ENCODE peak calls at places on chromosomes 11 and 22, in seven cellular contexts. One of them, this sample, is unnamed.
A peak's percentile ranks its signal among the peaks of the same experiment; 100 is the strongest.

GRCh38 chr22:43424201-43424600 is 12.4 kb downstream of the MPPED1 start:
- DNase-seq in Karpas-422: no peak
- DNase-seq in HCEC 1CT: no peak
- DNase-seq in hepatic stellate cell: no peak
- DNase-seq in NCI-H1092: no peak
- DNase-seq in HS-27A: no peak
- DNase-seq in nucleus accumbens: no peak
- DNase-seq in this sample: no peak

GRCh38 chr11:30000986-30001385 is 15.8 kb downstream of the KCNA4 start:
- DNase-seq in Karpas-422: no peak
- DNase-seq in HCEC 1CT: no peak
- DNase-seq in hepatic stellate cell: no peak
- DNase-seq in NCI-H1092: peak; percentile 24
- DNase-seq in HS-27A: no peak
- DNase-seq in nucleus accumbens: no peak
- DNase-seq in this sample: no peak

GRCh38 chr11:90202342-90202741 is 20.5 kb downstream of the CHORDC1 start:
- DNase-seq in Karpas-422: no peak
- DNase-seq in HCEC 1CT: no peak
- DNase-seq in hepatic stellate cell: no peak
- DNase-seq in NCI-H1092: no peak
- DNase-seq in HS-27A: no peak
- DNase-seq in nucleus accumbens: no peak
- DNase-seq in this sample: no peak

GRCh38 chr11:9550209-9550628 is 23.3 kb upstream of the WEE1 start:
- DNase-seq in Karpas-422: no peak
- DNase-seq in HCEC 1CT: no peak
- DNase-seq in hepatic stellate cell: no peak
- DNase-seq in NCI-H1092: no peak
- DNase-seq in HS-27A: no peak
- DNase-seq in nucleus accumbens: no peak
- DNase-seq in this sample: no peak

GRCh38 chr11:120128392-120129172 is 9.3 kb downstream of the TRIM29 start:
- DNase-seq in Karpas-422: no peak
- DNase-seq in HCEC 1CT: peak; percentile 46
- DNase-seq in hepatic stellate cell: no peak
- DNase-seq in NCI-H1092: peak; percentile 43
- DNase-seq in HS-27A: no peak
- DNase-seq in nucleus accumbens: no peak
- DNase-seq in this sample: no peak

GRCh38 chr22:26339755-26340154 is 89.3 kb upstream of the ASPHD2 start:
- DNase-seq in Karpas-422: no peak
- DNase-seq in HCEC 1CT: no peak
- DNase-seq in hepatic stellate cell: no peak
- DNase-seq in NCI-H1092: no peak
- DNase-seq in HS-27A: no peak
- DNase-seq in nucleus accumbens: no peak
- DNase-seq in this sample: no peak

GRCh38 chr11:67174311-67174710 is 55.2 kb downstream of the KDM2A start:
- DNase-seq in Karpas-422: no peak
- DNase-seq in HCEC 1CT: no peak
- DNase-seq in hepatic stellate cell: no peak
- DNase-seq in NCI-H1092: no peak
- DNase-seq in HS-27A: no peak
- DNase-seq in nucleus accumbens: no peak
- DNase-seq in this sample: no peak

GRCh38 chr22:19068784-19069271 is 53.4 kb downstream of the DGCR2 start:
- DNase-seq in Karpas-422: peak; percentile 78
- DNase-seq in HCEC 1CT: no peak
- DNase-seq in hepatic stellate cell: no peak
- DNase-seq in NCI-H1092: no peak
- DNase-seq in HS-27A: no peak
- DNase-seq in nucleus accumbens: no peak
- DNase-seq in this sample: no peak

GRCh38 chr11:86990520-86990919 is 35.3 kb upstream of the FZD4 start:
- DNase-seq in Karpas-422: no peak
- DNase-seq in HCEC 1CT: peak; percentile 51
- DNase-seq in hepatic stellate cell: peak; percentile 76
- DNase-seq in NCI-H1092: no peak
- DNase-seq in HS-27A: peak; percentile 45
- DNase-seq in nucleus accumbens: no peak
- DNase-seq in this sample: no peak

GRCh38 chr11:534197-534591 is 1.2 kb downstream of the HRAS start:
- DNase-seq in Karpas-422: no peak
- DNase-seq in HCEC 1CT: no peak
- DNase-seq in hepatic stellate cell: no peak
- DNase-seq in NCI-H1092: no peak
- DNase-seq in HS-27A: no peak
- DNase-seq in nucleus accumbens: no peak
- DNase-seq in this sample: no peak

GRCh38 chr22:19080853-19081252 is 41.4 kb downstream of the DGCR2 start:
- DNase-seq in Karpas-422: no peak
- DNase-seq in HCEC 1CT: no peak
- DNase-seq in hepatic stellate cell: no peak
- DNase-seq in NCI-H1092: no peak
- DNase-seq in HS-27A: no peak
- DNase-seq in nucleus accumbens: no peak
- DNase-seq in this sample: no peak

GRCh38 chr11:72789493-72790131 is 4.2 kb downstream of the STARD10 start:
- DNase-seq in Karpas-422: no peak
- DNase-seq in HCEC 1CT: peak; percentile 50
- DNase-seq in hepatic stellate cell: peak; percentile 92
- DNase-seq in NCI-H1092: no peak
- DNase-seq in HS-27A: no peak
- DNase-seq in nucleus accumbens: no peak
- DNase-seq in this sample: no peak

GRCh38 chr22:39135092-39135896 is 17.2 kb downstream of the CBX7 start:
- DNase-seq in Karpas-422: peak; percentile 81
- DNase-seq in HCEC 1CT: no peak
- DNase-seq in hepatic stellate cell: no peak
- DNase-seq in NCI-H1092: peak; percentile 5
- DNase-seq in HS-27A: no peak
- DNase-seq in nucleus accumbens: no peak
- DNase-seq in this sample: no peak

GRCh38 chr11:129969973-129970372 is 32.7 kb downstream of the PRDM10 start:
- DNase-seq in Karpas-422: peak; percentile 43
- DNase-seq in HCEC 1CT: no peak
- DNase-seq in hepatic stellate cell: no peak
- DNase-seq in NCI-H1092: no peak
- DNase-seq in HS-27A: no peak
- DNase-seq in nucleus accumbens: no peak
- DNase-seq in this sample: no peak

GRCh38 chr22:34645375-34645774 is 420.6 kb upstream of the ISX start:
- DNase-seq in Karpas-422: no peak
- DNase-seq in HCEC 1CT: no peak
- DNase-seq in hepatic stellate cell: no peak
- DNase-seq in NCI-H1092: no peak
- DNase-seq in HS-27A: no peak
- DNase-seq in nucleus accumbens: no peak
- DNase-seq in this sample: no peak

GRCh38 chr22:18023509-18024275 is 669 bp downstream of the MICAL3 start:
- DNase-seq in Karpas-422: peak; percentile 77
- DNase-seq in HCEC 1CT: peak; percentile 91
- DNase-seq in hepatic stellate cell: peak; percentile 86
- DNase-seq in NCI-H1092: peak; percentile 49
- DNase-seq in HS-27A: no peak
- DNase-seq in nucleus accumbens: peak; percentile 67
- DNase-seq in this sample: peak; percentile 82

GRCh38 chr11:103322861-103323260 is 213.6 kb downstream of the DYNC2H1 start:
- DNase-seq in Karpas-422: no peak
- DNase-seq in HCEC 1CT: no peak
- DNase-seq in hepatic stellate cell: no peak
- DNase-seq in NCI-H1092: no peak
- DNase-seq in HS-27A: no peak
- DNase-seq in nucleus accumbens: no peak
- DNase-seq in this sample: no peak

GRCh38 chr11:73907191-73907590 is 30.4 kb downstream of the PAAF1 start:
- DNase-seq in Karpas-422: no peak
- DNase-seq in HCEC 1CT: peak; percentile 56
- DNase-seq in hepatic stellate cell: peak; percentile 55
- DNase-seq in NCI-H1092: no peak
- DNase-seq in HS-27A: no peak
- DNase-seq in nucleus accumbens: no peak
- DNase-seq in this sample: no peak

GRCh38 chr11:68896171-68896959 is 7.3 kb downstream of the MRPL21 start:
- DNase-seq in Karpas-422: no peak
- DNase-seq in HCEC 1CT: no peak
- DNase-seq in hepatic stellate cell: no peak
- DNase-seq in NCI-H1092: no peak
- DNase-seq in HS-27A: no peak
- DNase-seq in nucleus accumbens: no peak
- DNase-seq in this sample: no peak

GRCh38 chr11:3891751-3892150 is 36.3 kb downstream of the STIM1 start:
- DNase-seq in Karpas-422: no peak
- DNase-seq in HCEC 1CT: no peak
- DNase-seq in hepatic stellate cell: no peak
- DNase-seq in NCI-H1092: no peak
- DNase-seq in HS-27A: no peak
- DNase-seq in nucleus accumbens: no peak
- DNase-seq in this sample: no peak

GRCh38 chr11:2126520-2127085 is 12.6 kb downstream of the IGF2 start:
- DNase-seq in Karpas-422: no peak
- DNase-seq in HCEC 1CT: no peak
- DNase-seq in hepatic stellate cell: no peak
- DNase-seq in NCI-H1092: no peak
- DNase-seq in HS-27A: no peak
- DNase-seq in nucleus accumbens: no peak
- DNase-seq in this sample: no peak

GRCh38 chr11:69939551-69940245 is 120.5 kb upstream of the FGF3 start:
- DNase-seq in Karpas-422: no peak
- DNase-seq in HCEC 1CT: no peak
- DNase-seq in hepatic stellate cell: peak; percentile 86
- DNase-seq in NCI-H1092: no peak
- DNase-seq in HS-27A: no peak
- DNase-seq in nucleus accumbens: no peak
- DNase-seq in this sample: no peak

This sample was measured in frontal cortex.